ENCODE peak calls at places on chromosome 20, in seven cellular contexts. J is choroid plexus epithelial cell, K is AG10803, I is left ventricle myocardium inferior, C is heart left ventricle, B is tibial artery, F is astrocyte of the spinal cord. Y is an unnamed sample.

GRCh38 chr20:2692036-2692885 is at the start of gene EBF4:
- DNase-seq in B (peak), I (peak), K (no peak), F (no peak), C (peak), J (peak), Y (no peak)

GRCh38 chr20:18267815-18268214 is 20.5 kb upstream of the ZNF133 start:
- DNase-seq in F (no peak), I (no peak), K (no peak), B (no peak), J (no peak), C (no peak), Y (no peak)

GRCh38 chr20:48797275-48797825 is 30.4 kb downstream of the PREX1 start:
- DNase-seq in I (peak), F (no peak), C (no peak), B (peak), J (no peak), K (no peak), Y (no peak)

GRCh38 chr20:25252686-25253421 is 5.0 kb downstream of the PYGB start:
- DNase-seq in B (peak), C (no peak), J (no peak), K (no peak), F (no peak), I (no peak), Y (no peak)

GRCh38 chr20:13396036-13396435 is 175.0 kb downstream of the ISM1 start:
- DNase-seq in B (no peak), F (peak), I (no peak), K (peak), J (peak), C (no peak), Y (no peak)

GRCh38 chr20:2164966-2165365 is 63.3 kb downstream of the STK35 start:
- DNase-seq in J (no peak), I (no peak), B (peak), C (no peak), K (no peak), F (no peak), Y (no peak)

GRCh38 chr20:50283922-50284810 is 93.5 kb downstream of the CEBPB start:
- DNase-seq in K (peak), F (peak), I (no peak), C (peak), B (peak), J (peak), Y (no peak)

GRCh38 chr20:6058684-6059295 is 4.9 kb upstream of the LRRN4 start:
- DNase-seq in F (no peak), I (no peak), B (no peak), K (no peak), C (no peak), J (peak), Y (no peak)

GRCh38 chr20:16394784-16395183 is 178.5 kb downstream of the KIF16B start:
- DNase-seq in K (no peak), J (no peak), F (no peak), I (no peak), B (no peak), C (no peak), Y (no peak)

GRCh38 chr20:13870349-13870748 is 85.5 kb downstream of the NDUFAF5 start:
- DNase-seq in C (no peak), K (no peak), F (no peak), J (no peak), B (no peak), I (no peak), Y (no peak)

GRCh38 chr20:10857362-10858070 is 183.7 kb upstream of the JAG1 start:
- DNase-seq in B (no peak), K (peak), C (no peak), J (peak), I (no peak), F (peak), Y (no peak)

GRCh38 chr20:19992996-19993908 is 23.9 kb upstream of the NAA20 start:
- DNase-seq in B (peak), C (no peak), K (peak), J (peak), F (peak), I (no peak), Y (no peak)

GRCh38 chr20:3045042-3045815 is 623 bp upstream of the MRPS26 start:
- DNase-seq in K (peak), C (no peak), F (peak), J (peak), I (peak), B (peak), Y (no peak)

GRCh38 chr20:58497911-58498310 is 17.3 kb downstream of the APCDD1L start:
- DNase-seq in C (no peak), K (no peak), J (no peak), F (no peak), I (no peak), B (no peak), Y (no peak)

GRCh38 chr20:16098890-16099639 is 474.2 kb downstream of the KIF16B start:
- DNase-seq in F (no peak), I (no peak), B (no peak), K (no peak), C (no peak), J (peak), Y (no peak)

GRCh38 chr20:19785173-19785799 is 27.2 kb downstream of the RIN2 start:
- DNase-seq in K (peak), J (peak), C (no peak), F (peak), I (no peak), B (no peak), Y (no peak)

GRCh38 chr20:11937230-11937629 is 19.5 kb downstream of the BTBD3 start:
- DNase-seq in J (no peak), B (no peak), I (no peak), K (no peak), C (no peak), F (no peak), Y (no peak)

GRCh38 chr20:16054917-16055316 is 518.3 kb downstream of the KIF16B start:
- DNase-seq in K (no peak), F (no peak), B (no peak), C (no peak), J (no peak), I (no peak), Y (no peak)

GRCh38 chr20:18694071-18694470 is 106.2 kb downstream of the DTD1 start:
- DNase-seq in J (no peak), K (no peak), I (no peak), F (no peak), C (no peak), B (no peak), Y (no peak)

GRCh38 chr20:4875578-4876067 is 125.7 kb downstream of the SLC23A2 start:
- DNase-seq in F (no peak), K (no peak), J (no peak), B (no peak), I (no peak), C (no peak), Y (no peak)

GRCh38 chr20:17223553-17223952 is 3.3 kb upstream of the PCSK2 start:
- DNase-seq in K (no peak), J (no peak), C (no peak), I (no peak), F (no peak), B (no peak), Y (no peak)

GRCh38 chr20:57005146-57005933 is 261.1 kb downstream of the BMP7 start:
- DNase-seq in K (no peak), J (no peak), B (no peak), F (no peak), I (no peak), C (no peak), Y (no peak)

GRCh38 chr20:4322499-4322898 is 307.1 kb upstream of the RNF24 start:
- DNase-seq in I (no peak), J (no peak), K (no peak), C (no peak), F (no peak), B (no peak), Y (no peak)

GRCh38 chr20:49516916-49517315 is 34.4 kb upstream of the KCNB1 start:
- DNase-seq in K (no peak), I (no peak), C (no peak), F (no peak), J (no peak), B (no peak), Y (no peak)

GRCh38 chr20:48770700-48771099 is 57.1 kb downstream of the PREX1 start:
- DNase-seq in F (no peak), C (no peak), J (no peak), B (no peak), I (no peak), K (peak), Y (no peak)

GRCh38 chr20:47970282-47970903 is 185.1 kb upstream of the SULF2 start:
- DNase-seq in I (no peak), C (no peak), K (no peak), F (no peak), B (no peak), J (no peak), Y (no peak)

GRCh38 chr20:841568-842546 is 8.3 kb downstream of the FAM110A start:
- DNase-seq in J (no peak), F (no peak), K (no peak), B (no peak), I (no peak), C (no peak), Y (no peak)

GRCh38 chr20:49888341-49889244 is 26.7 kb downstream of the SPATA2 start:
- DNase-seq in B (peak), F (peak), C (peak), J (peak), I (no peak), K (peak), Y (no peak)

GRCh38 chr20:51542033-51542893 is at the start of gene NFATC2:
- DNase-seq in I (peak), K (no peak), B (no peak), C (peak), J (no peak), F (no peak), Y (no peak)

GRCh38 chr20:46058656-46059281 is 29.8 kb downstream of the SLC12A5 start:
- DNase-seq in B (no peak), I (no peak), C (no peak), F (no peak), K (no peak), J (no peak), Y (no peak)

GRCh38 chr20:46060301-46060881 is 29.4 kb downstream of the NCOA5 start:
- DNase-seq in J (no peak), F (no peak), C (no peak), I (no peak), B (no peak), K (no peak), Y (no peak)

GRCh38 chr20:46056970-46057855 is 28.2 kb downstream of the SLC12A5 start:
- DNase-seq in J (peak), I (peak), K (peak), B (no peak), F (peak), C (peak), Y (no peak)

GRCh38 chr20:46056027-46056833 is 27.2 kb downstream of the SLC12A5 start:
- DNase-seq in K (no peak), B (no peak), C (no peak), J (no peak), F (no peak), I (no peak), Y (no peak)

GRCh38 chr20:46057856-46058655 is 29.0 kb downstream of the SLC12A5 start:
- DNase-seq in I (peak), B (peak), F (peak), J (peak), C (peak), K (peak), Y (no peak)
- TF ChIP-seq CTCF in I (peak), B (peak), F (peak), J (peak), C (peak), K (peak), Y (peak)

GRCh38 chr20:52923123-52923543 is 49.0 kb upstream of the TSHZ2 start:
- DNase-seq in I (no peak), C (no peak), F (peak), B (no peak), K (peak), J (peak), Y (peak)

GRCh38 chr20:52924411-52925271 is 47.5 kb upstream of the TSHZ2 start:
- DNase-seq in J (peak), I (no peak), K (no peak), B (no peak), F (no peak), C (no peak), Y (no peak)

GRCh38 chr20:52926505-52926904 is 45.7 kb upstream of the TSHZ2 start:
- DNase-seq in J (no peak), F (no peak), K (no peak), B (no peak), I (no peak), C (no peak), Y (no peak)

GRCh38 chr20:52918311-52918710 is 53.8 kb upstream of the TSHZ2 start:
- DNase-seq in F (no peak), I (no peak), J (no peak), C (no peak), K (no peak), B (no peak), Y (no peak)

GRCh38 chr20:52921300-52921699 is 50.9 kb upstream of the TSHZ2 start:
- DNase-seq in K (no peak), J (no peak), B (no peak), I (no peak), C (no peak), F (no peak), Y (no peak)
- TF ChIP-seq CTCF in K (no peak), J (no peak), B (no peak), I (no peak), C (no peak), F (no peak), Y (no peak)

DNA sequence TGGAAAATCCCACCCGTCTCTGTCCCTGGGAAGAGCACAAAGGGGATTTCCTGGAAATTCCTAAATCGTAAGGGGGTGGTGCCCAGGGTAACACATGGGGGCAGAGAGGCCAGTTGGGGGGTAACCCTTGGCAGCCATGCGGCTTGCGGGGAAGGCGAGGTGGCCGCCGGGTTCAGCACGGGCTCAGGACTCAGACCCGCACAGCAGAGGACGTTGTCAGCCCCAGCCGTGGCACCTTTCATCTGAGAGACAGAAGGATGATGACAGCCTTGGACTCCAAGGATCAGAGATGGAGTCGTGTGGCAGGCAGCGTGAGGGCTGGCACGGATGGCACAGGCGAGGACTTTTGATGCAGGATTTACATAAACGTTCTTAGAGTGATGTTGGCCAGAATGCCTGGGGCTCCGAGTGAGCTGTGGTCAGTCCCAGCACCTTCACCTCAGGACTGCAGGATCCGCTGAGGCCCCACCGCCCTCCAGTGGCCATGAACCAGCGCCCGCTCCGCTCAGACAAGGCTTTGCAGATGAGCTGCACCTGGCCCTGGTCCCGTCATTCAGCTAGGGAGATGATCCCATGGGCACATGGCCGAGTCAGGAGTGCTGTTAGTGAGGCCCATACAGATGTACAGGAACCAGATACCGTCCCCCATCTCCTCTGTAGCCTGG is 190.3 kb downstream of the TAF4 start:
- DNase-seq in J (no peak), K (no peak), F (no peak), C (peak), I (no peak), B (no peak), Y (no peak)
- TF ChIP-seq CTCF in J (peak), K (no peak), F (no peak), C (no peak), I (no peak), B (no peak), Y (no peak)

GRCh38 chr20:46455729-46456128 is 49.3 kb upstream of the ELMO2 start:
- DNase-seq in B (no peak), J (no peak), C (no peak), F (no peak), I (no peak), K (no peak), Y (no peak)
- TF ChIP-seq CTCF in B (no peak), J (no peak), C (no peak), F (no peak), I (no peak), K (no peak), Y (no peak)

GRCh38 chr20:33211817-33212424 is 5.2 kb upstream of the BPIFA3 start:
- DNase-seq in K (peak), J (peak), F (peak), B (peak), C (no peak), I (no peak), Y (no peak)
- TF ChIP-seq CTCF in K (peak), J (peak), F (peak), B (no peak), C (peak), I (peak), Y (peak)

GRCh38 chr20:36506253-36506652 is 35.1 kb upstream of the MYL9 start:
- DNase-seq in J (peak), C (no peak), B (no peak), K (no peak), F (no peak), I (no peak), Y (no peak)
- TF ChIP-seq CTCF in J (peak), C (peak), B (peak), K (peak), F (peak), I (peak), Y (peak)

GRCh38 chr20:44461142-44461802 is 14.4 kb upstream of the TTPAL start:
- DNase-seq in J (no peak), I (no peak), K (no peak), F (no peak), B (no peak), C (no peak), Y (no peak)

GRCh38 chr20:44460795-44461141 is 14.9 kb upstream of the TTPAL start:
- DNase-seq in I (no peak), B (no peak), J (peak), F (peak), C (no peak), K (peak), Y (peak)

GRCh38 chr20:44454301-44454963 is 21.2 kb upstream of the TTPAL start:
- DNase-seq in F (no peak), C (no peak), B (no peak), J (no peak), I (no peak), K (no peak), Y (no peak)

GRCh38 chr20:44457016-44457415 is 18.7 kb upstream of the TTPAL start:
- DNase-seq in I (no peak), K (no peak), F (no peak), J (no peak), B (no peak), C (no peak), Y (no peak)

GRCh38 chr20:44456611-44457010 is 19.1 kb upstream of the TTPAL start:
- DNase-seq in F (no peak), C (no peak), B (no peak), K (no peak), J (no peak), I (no peak), Y (no peak)
- TF ChIP-seq CTCF in F (no peak), C (no peak), B (no peak), K (no peak), J (no peak), I (no peak), Y (no peak)

GRCh38 chr20:23347791-23348190 is 2.8 kb upstream of the NXT1 start:
- DNase-seq in K (no peak), J (no peak), B (no peak), I (no peak), C (no peak), F (no peak), Y (no peak)

GRCh38 chr20:23350855-23351838 is 556 bp downstream of the NXT1 start:
- DNase-seq in C (no peak), I (peak), K (peak), F (peak), B (peak), J (peak), Y (no peak)

GRCh38 chr20:23350007-23350854 is at the start of gene NXT1:
- DNase-seq in F (peak), J (peak), C (peak), I (peak), K (peak), B (peak), Y (peak)

GRCh38 chr20:23344336-23344735 is 6.3 kb upstream of the NXT1 start:
- DNase-seq in K (no peak), B (no peak), C (no peak), J (no peak), F (no peak), I (no peak), Y (no peak)

DNA sequence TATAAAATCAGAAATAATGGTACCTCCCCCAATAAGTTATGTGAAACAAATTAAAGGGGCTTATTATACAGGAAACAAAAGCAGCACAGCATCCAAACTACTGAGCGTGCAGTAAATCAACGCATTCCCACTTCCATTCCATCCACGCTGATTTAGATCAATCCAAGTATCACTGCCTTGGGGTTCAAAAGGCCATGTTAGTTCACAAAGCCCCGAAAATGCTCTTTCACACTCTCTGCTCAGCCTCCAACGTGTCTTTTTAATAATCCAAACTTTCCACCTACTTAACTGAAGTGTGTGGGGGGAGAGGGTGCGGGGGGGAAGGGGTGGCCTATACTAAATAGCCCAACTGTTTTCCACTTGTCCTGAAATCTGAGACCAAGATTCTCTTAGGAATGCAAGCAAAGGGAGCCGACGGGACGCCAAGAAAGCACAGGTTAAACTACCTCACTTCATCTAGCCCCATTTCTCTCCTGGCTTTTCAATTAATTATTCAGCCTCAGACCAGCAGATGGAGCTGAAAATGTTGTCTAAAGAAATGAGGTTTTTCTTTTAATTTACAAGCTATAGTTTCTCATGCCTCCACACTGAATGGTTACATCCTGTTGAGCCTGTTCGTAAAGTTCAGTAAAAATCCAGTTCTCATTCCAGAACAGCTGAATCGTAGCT is 1.1 kb upstream of the NXT1 start:
- DNase-seq in B (no peak), C (no peak), F (peak), J (no peak), I (no peak), K (no peak), Y (no peak)
- TF ChIP-seq CTCF in B (peak), C (peak), F (peak), J (peak), I (peak), K (peak), Y (peak)

DNA sequence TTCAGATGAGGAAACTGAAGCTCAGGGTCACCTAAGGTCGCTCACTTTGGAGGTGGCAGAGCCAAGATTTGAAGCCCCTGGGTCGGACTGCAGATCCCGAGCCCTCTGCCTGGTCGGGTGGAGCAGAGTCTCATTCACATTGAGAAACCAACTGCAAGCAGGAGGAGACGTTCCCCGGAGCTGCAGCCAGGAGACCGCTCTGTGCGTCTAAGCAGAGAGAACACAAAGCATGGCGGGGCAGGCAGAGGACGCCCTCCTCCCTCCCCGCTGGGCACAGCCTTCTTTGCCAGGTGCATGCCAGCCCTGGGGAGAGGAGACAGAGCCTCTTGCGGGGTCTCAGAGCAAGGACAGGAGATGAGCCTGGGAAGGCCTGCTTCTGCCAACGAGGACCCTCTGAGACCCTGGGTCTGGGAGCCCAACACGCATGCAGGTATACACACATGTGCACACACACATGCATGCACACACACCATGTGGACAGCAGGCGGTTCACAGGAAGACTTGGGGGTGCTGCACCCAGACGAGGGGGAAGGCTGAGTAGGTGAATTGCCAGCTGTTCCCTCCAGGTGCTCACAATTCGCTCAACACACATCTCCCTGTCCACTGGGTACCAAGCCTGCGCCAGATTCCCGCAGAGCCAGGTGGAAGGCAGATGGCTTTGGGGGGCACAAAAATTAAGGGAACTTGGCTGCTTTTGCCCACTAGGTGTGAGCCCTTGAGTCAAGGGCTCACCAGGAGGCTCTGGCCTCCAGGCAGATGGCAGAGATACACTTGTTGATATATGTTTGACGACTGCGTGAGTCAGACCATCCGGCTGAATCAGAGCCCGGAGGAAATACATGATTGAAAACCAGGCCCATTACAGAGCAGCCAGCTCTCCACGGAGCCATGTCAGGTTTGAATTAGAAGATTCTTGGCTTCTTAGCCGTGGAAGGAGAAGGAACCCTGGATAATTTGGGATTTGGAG is 5.5 kb upstream of the NTSR1 start:
- DNase-seq in I (no peak), B (no peak), J (peak), K (peak), C (peak), F (peak), Y (peak)
- TF ChIP-seq CTCF in I (no peak), B (no peak), J (peak), K (peak), C (no peak), F (peak), Y (peak)